ENCODE peak calls at places on chromosomes 12 and 14, in five cellular contexts. One of them, this sample, is unnamed.

GRCh38 chr12:48764521-48764920 is 24.4 kb downstream of the ADCY6 start:
- DNase-seq in fibroblast of lung: no peak
- DNase-seq in right cardiac atrium: no peak
- DNase-seq in IMR-90: no peak
- DNase-seq in Panc1: no peak
- DNase-seq in this sample: peak; percentile 33

GRCh38 chr12:28759334-28759733 is 389.7 kb upstream of the FAR2 start:
- DNase-seq in fibroblast of lung: peak; percentile 39
- DNase-seq in IMR-90: peak; percentile 51
- DNase-seq in Panc1: no peak
- DNase-seq in right cardiac atrium: no peak
- DNase-seq in this sample: peak; percentile 97

GRCh38 chr12:43233861-43234260 is 318.1 kb downstream of the ADAMTS20 start:
- DNase-seq in IMR-90: no peak
- DNase-seq in fibroblast of lung: no peak
- DNase-seq in right cardiac atrium: no peak
- DNase-seq in Panc1: no peak
- DNase-seq in this sample: no peak

GRCh38 chr14:30443368-30444007 is 115.5 kb upstream of the G2E3 start:
- DNase-seq in fibroblast of lung: peak; percentile 32
- DNase-seq in IMR-90: peak; percentile 46
- DNase-seq in Panc1: peak; percentile 10
- DNase-seq in right cardiac atrium: no peak
- DNase-seq in this sample: peak; percentile 12

GRCh38 chr14:93936245-93936644 is 9.1 kb downstream of the FAM181A start:
- DNase-seq in IMR-90: no peak
- DNase-seq in right cardiac atrium: no peak
- DNase-seq in fibroblast of lung: no peak
- DNase-seq in Panc1: no peak
- DNase-seq in this sample: peak; percentile 39

GRCh38 chr14:93737574-93737973 is 50.7 kb downstream of the PRIMA1 start:
- DNase-seq in fibroblast of lung: no peak
- DNase-seq in IMR-90: no peak
- DNase-seq in Panc1: no peak
- DNase-seq in right cardiac atrium: no peak
- DNase-seq in this sample: no peak

GRCh38 chr14:93892505-93892839 is 34.7 kb upstream of the FAM181A start:
- DNase-seq in fibroblast of lung: no peak
- DNase-seq in right cardiac atrium: no peak
- DNase-seq in Panc1: no peak
- DNase-seq in IMR-90: no peak
- DNase-seq in this sample: no peak

GRCh38 chr12:130041983-130042812 is 120.1 kb upstream of the FZD10 start:
- DNase-seq in right cardiac atrium: peak; percentile 78
- DNase-seq in fibroblast of lung: no peak
- DNase-seq in IMR-90: no peak
- DNase-seq in Panc1: no peak
- DNase-seq in this sample: no peak

GRCh38 chr14:43729149-43729548 is 777.9 kb downstream of the FSCB start:
- DNase-seq in fibroblast of lung: no peak
- DNase-seq in IMR-90: no peak
- DNase-seq in right cardiac atrium: no peak
- DNase-seq in Panc1: no peak
- DNase-seq in this sample: no peak

GRCh38 chr12:119713551-119714031 is 45.7 kb downstream of the PRKAB1 start:
- DNase-seq in right cardiac atrium: no peak
- DNase-seq in IMR-90: no peak
- DNase-seq in fibroblast of lung: no peak
- DNase-seq in Panc1: no peak
- DNase-seq in this sample: no peak

GRCh38 chr12:59396519-59396918 is 199.3 kb upstream of the SLC16A7 start:
- DNase-seq in Panc1: no peak
- DNase-seq in right cardiac atrium: no peak
- DNase-seq in fibroblast of lung: no peak
- DNase-seq in IMR-90: no peak
- DNase-seq in this sample: no peak

DNA sequence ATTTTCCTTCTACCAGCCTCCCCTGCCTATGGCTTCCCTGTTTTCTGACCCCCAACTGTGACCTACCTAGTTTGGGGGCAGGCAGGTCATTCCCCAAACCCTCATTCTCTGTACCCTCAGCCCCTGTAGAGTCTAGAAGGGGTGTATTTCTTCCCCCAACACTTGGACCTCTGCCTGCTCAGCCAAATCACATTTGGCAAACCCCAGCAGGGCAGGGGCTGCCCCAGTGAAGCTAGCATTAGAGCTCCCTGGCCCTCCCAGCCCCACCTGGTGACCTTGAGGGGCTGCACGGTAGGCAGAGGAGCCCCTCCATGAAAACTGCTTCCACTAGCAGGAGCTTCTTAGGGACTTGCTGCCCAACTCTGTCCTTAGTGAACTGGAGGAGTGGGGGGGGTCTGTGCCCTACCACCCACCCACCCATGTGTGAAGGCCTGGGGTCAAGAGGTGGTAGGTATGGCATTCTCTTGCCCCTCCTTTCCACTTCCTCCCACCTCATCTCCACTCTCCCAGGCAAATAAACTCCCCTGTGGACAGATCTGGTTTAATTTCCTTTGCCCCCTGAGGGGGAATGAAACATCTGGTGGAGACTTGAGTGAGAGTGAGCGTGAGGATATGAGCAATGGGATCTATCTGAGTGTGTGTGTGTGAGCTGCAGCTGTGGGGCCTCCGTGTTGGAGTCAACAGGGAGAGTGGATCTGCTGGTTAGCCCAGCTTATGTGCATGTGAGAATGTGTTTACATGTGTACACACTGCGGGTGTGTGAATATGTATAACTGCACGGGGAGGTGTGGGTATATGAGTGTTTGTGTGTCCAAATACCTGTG is 1.6 kb downstream of the NXPH4 start:
- DNase-seq in IMR-90: peak; percentile 70
- DNase-seq in right cardiac atrium: no peak
- DNase-seq in Panc1: no peak
- DNase-seq in fibroblast of lung: no peak
- DNase-seq in this sample: no peak
- H3K27me3 ChIP-seq in IMR-90: peaks cover 79% of the 10 kb centered on the region
- H3K27me3 ChIP-seq in right cardiac atrium: no peaks in the 10 kb centered on the region
- H3K27me3 ChIP-seq in Panc1: peaks cover 10% of the 10 kb centered on the region
- H3K27me3 ChIP-seq in fibroblast of lung: peaks cover 48% of the 10 kb centered on the region
- H3K27me3 ChIP-seq in this sample: peaks cover 15% of the 10 kb centered on the region

GRCh38 chr14:92325835-92326234 is 2.9 kb downstream of the SLC24A4 start:
- DNase-seq in fibroblast of lung: no peak
- DNase-seq in IMR-90: no peak
- DNase-seq in Panc1: no peak
- DNase-seq in right cardiac atrium: no peak
- DNase-seq in this sample: no peak

GRCh38 chr14:92322516-92322915 is 449 bp upstream of the SLC24A4 start:
- DNase-seq in right cardiac atrium: no peak
- DNase-seq in Panc1: no peak
- DNase-seq in IMR-90: no peak
- DNase-seq in fibroblast of lung: no peak
- DNase-seq in this sample: no peak

GRCh38 chr14:92323916-92324818 is 1.2 kb downstream of the SLC24A4 start:
- DNase-seq in right cardiac atrium: no peak
- DNase-seq in IMR-90: no peak
- DNase-seq in fibroblast of lung: no peak
- DNase-seq in Panc1: no peak
- DNase-seq in this sample: peak; percentile 1

GRCh38 chr14:92321701-92322100 is 1.3 kb upstream of the SLC24A4 start:
- DNase-seq in right cardiac atrium: no peak
- DNase-seq in fibroblast of lung: no peak
- DNase-seq in IMR-90: no peak
- DNase-seq in Panc1: no peak
- DNase-seq in this sample: no peak

DNA sequence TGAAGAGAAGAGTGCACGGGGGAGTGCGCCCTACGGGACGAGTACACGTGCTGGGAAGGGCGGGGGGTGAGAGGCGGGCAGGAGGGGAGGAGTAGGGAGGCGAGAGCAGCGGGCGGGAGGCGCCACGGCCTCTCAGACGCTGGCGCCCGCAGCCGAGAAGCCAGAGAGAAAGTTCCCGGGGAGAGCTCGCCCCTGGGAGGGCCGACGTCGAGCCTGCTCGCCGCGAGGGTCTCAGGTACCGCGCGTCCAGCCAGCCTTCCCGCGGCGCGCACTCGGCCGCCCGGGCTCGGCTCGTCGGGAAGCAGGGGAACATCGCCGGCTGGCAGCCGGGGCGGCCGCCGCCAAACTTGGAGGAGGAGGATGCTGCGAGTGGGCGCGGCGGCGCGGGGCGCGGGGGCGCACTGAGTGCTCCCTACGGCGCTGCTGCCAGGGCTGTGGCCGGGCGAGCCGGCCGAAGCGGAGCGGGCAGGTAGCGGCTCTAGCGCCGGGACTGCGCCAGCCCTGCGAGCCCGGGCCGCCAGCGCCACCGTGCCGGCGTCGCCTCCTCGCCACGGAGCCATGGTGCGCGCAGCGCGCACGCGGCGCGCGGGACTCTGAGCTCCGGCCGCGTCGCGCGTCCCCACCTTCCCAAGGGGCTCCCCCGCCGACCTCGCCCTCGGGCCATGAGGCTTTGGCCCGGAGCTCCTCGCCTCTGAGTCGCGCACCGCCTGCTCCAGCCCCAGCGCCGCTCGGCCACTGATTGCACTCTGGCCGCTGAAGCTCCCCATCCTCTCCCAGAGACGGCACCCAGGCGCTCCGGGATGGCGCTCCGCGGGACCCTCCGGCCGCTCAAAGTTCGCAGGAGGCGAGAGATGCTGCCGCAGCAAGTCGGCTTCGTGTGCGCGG is at the start of gene SLC24A4:
- DNase-seq in Panc1: no peak
- DNase-seq in IMR-90: no peak
- DNase-seq in right cardiac atrium: peak; percentile 50
- DNase-seq in fibroblast of lung: peak; percentile 22
- DNase-seq in this sample: peak; percentile 45
- H3K4me3 ChIP-seq in Panc1: no peak within 1 kb of the TSS
- H3K4me3 ChIP-seq in IMR-90: no peak within 1 kb of the TSS
- H3K4me3 ChIP-seq in right cardiac atrium: peak within 1 kb of the TSS; percentile 53
- H3K4me3 ChIP-seq in fibroblast of lung: no peak within 1 kb of the TSS
- H3K4me3 ChIP-seq in this sample: peak within 1 kb of the TSS; percentile 19

GRCh38 chr12:53960187-53961024 is 5.7 kb downstream of the HOXC12 start:
- DNase-seq in right cardiac atrium: no peak
- DNase-seq in Panc1: no peak
- DNase-seq in fibroblast of lung: no peak
- DNase-seq in IMR-90: no peak
- DNase-seq in this sample: no peak
- H3K27me3 ChIP-seq in right cardiac atrium: peaks cover 2% of the 10 kb centered on the region
- H3K27me3 ChIP-seq in Panc1: no peaks in the 10 kb centered on the region
- H3K27me3 ChIP-seq in fibroblast of lung: peaks cover 95% of the 10 kb centered on the region
- H3K27me3 ChIP-seq in IMR-90: peaks cover 93% of the 10 kb centered on the region
- H3K27me3 ChIP-seq in this sample: peaks cover 12% of the 10 kb centered on the region

DNA sequence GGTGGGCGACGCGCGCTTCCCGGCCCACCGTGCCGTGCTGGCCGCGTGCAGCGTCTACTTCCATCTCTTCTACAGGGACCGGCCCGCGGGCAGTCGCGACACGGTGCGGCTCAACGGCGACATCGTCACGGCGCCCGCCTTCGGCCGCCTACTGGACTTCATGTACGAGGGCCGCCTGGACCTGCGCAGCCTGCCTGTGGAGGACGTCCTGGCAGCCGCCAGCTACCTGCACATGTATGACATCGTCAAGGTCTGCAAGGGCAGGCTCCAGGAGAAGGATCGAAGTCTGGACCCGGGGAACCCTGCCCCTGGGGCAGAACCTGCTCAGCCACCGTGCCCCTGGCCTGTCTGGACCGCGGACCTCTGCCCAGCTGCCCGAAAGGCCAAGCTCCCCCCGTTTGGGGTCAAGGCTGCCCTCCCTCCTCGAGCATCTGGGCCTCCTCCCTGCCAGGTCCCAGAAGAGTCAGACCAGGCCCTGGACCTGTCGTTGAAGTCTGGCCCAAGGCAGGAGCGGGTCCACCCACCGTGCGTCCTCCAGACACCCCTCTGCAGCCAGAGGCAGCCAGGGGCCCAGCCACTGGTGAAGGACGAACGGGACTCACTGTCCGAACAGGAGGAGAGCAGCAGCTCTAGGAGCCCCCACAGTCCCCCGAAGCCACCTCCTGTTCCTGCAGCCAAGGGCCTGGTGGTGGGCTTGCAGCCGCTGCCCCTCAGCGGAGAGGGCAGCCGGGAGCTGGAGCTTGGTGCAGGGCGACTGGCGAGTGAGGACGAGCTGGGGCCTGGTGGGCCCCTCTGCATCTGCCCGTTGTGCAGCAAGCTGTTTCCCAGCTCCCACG is 601 bp downstream of the ZBTB42 start:
- DNase-seq in right cardiac atrium: peak; percentile 74
- DNase-seq in Panc1: no peak
- DNase-seq in fibroblast of lung: no peak
- DNase-seq in IMR-90: no peak
- DNase-seq in this sample: no peak
- H3K4me3 ChIP-seq in right cardiac atrium: peak overlapping the region; percentile 69
- H3K4me3 ChIP-seq in Panc1: peak overlapping the region; percentile 63
- H3K4me3 ChIP-seq in fibroblast of lung: peak overlapping the region; percentile 52
- H3K4me3 ChIP-seq in IMR-90: peak overlapping the region; percentile 61
- H3K4me3 ChIP-seq in this sample: peak overlapping the region; percentile 58

DNA sequence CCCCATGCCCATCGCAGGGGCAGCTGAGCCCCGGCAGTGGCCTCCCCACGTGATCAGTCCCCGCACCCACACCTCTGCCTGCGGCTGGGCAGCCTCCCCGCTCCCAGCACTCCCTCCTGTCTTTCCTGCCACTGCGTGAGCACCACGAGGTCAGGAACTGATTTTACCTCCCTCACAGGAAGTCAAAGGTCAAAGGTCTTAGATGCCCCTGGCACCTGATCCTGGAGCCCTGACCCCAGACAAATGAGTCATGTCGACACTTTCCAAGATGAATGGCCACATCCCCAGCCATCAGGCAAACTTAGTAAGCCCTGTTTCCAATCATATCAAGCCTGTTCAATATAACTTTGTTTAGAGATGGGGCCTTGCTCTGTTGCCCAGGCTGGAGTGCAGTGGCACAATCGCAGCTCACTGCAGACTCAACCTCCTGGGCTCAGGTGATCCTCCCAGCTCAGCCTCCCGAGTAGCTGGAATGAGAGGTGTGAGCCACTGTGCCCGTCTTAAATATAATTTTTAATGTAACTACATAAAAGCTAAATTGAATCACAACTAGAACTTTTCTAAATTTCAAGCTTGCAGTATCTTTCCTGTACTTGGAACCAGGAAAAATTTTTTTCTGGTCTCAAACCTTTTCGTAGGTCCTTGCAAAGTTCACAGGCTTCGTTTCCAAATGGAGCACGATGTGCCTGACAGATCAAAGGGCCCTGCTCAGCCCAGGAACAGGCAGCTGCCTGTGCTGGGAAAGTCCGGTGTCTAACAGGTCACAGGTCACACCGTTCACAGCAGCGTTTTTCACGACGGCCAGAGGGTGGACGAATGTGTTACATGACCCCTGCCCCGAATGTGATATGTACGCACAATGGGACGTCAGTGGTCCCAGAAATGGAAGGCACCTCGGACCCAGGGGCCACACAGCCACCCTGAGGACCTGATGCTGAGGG is 1.9 kb downstream of the LRCOL1 start:
- DNase-seq in fibroblast of lung: no peak
- DNase-seq in right cardiac atrium: peak; percentile 22
- DNase-seq in Panc1: no peak
- DNase-seq in IMR-90: no peak
- DNase-seq in this sample: no peak
- H3K27me3 ChIP-seq in fibroblast of lung: peaks cover 29% of the 10 kb centered on the region
- H3K27me3 ChIP-seq in right cardiac atrium: no peaks in the 10 kb centered on the region
- H3K27me3 ChIP-seq in Panc1: no peaks in the 10 kb centered on the region
- H3K27me3 ChIP-seq in IMR-90: peaks cover 32% of the 10 kb centered on the region
- H3K27me3 ChIP-seq in this sample: peaks cover 20% of the 10 kb centered on the region

This sample was measured in mammary epithelial cell.